ENCODE peak calls at places on chromosomes 11 and 22, in ten cellular contexts. C is GM12865; W is tibial artery; B is GM23338; M is CD8-positive, alpha-beta T cell; U is right atrium auricular region; L is cardiac muscle cell; O is lung; V is LNCaP clone FGC; R is chondrocyte. G is an unnamed sample.

GRCh38 chr11:10770626-10771254 is 19.7 kb downstream of the CTR9 start:
- DNase-seq in L (peak; percentile 80), R (no peak), O (no peak), W (peak; percentile 44), V (peak; percentile 43), U (no peak), M (no peak), B (peak; percentile 78), C (peak; percentile 43), G (no peak)

GRCh38 chr11:128860571-128861361 is 6.3 kb downstream of the KCNJ1 start:
- DNase-seq in V (no peak), M (no peak), O (no peak), C (no peak), B (no peak), W (no peak), U (no peak), L (no peak), R (no peak), G (no peak)

GRCh38 chr11:124934862-124935547 is 842 bp downstream of the HEPACAM start:
- DNase-seq in C (no peak), U (no peak), M (no peak), L (no peak), O (no peak), B (peak; percentile 21), W (no peak), R (no peak), V (no peak), G (no peak)

GRCh38 chr11:76772783-76773106 is 10.4 kb upstream of the TSKU start:
- DNase-seq in B (no peak), M (no peak), C (no peak), U (no peak), R (peak; percentile 39), O (no peak), W (no peak), L (no peak), V (no peak), G (no peak)

GRCh38 chr22:21929253-21929652 is 23.4 kb downstream of the PPM1F start:
- DNase-seq in M (no peak), C (no peak), W (no peak), L (no peak), O (no peak), V (no peak), U (no peak), B (no peak), R (no peak), G (no peak)

GRCh38 chr22:28560005-28560742 is 119.5 kb downstream of the TTC28 start:
- DNase-seq in U (no peak), O (no peak), C (no peak), M (no peak), R (no peak), B (no peak), V (no peak), W (no peak), L (no peak), G (no peak)

GRCh38 chr22:41913842-41914534 is 886 bp downstream of the SHISA8 start:
- DNase-seq in M (no peak), L (peak; percentile 48), C (no peak), R (no peak), V (no peak), U (no peak), B (peak; percentile 84), O (no peak), W (no peak), G (peak; percentile 60)

GRCh38 chr11:103731681-103732080 is 304.8 kb upstream of the DDI1 start:
- DNase-seq in W (no peak), C (no peak), O (no peak), U (no peak), V (no peak), R (no peak), L (no peak), B (no peak), M (no peak), G (no peak)

GRCh38 chr11:111833524-111833923 is 37.9 kb downstream of the ALG9 start:
- DNase-seq in L (no peak), U (no peak), W (no peak), M (no peak), C (no peak), B (peak; percentile 8), V (no peak), R (no peak), O (no peak), G (no peak)

GRCh38 chr11:86418929-86419328 is 44.2 kb downstream of the CCDC81 start:
- DNase-seq in R (no peak), O (no peak), C (peak; percentile 28), W (no peak), M (no peak), U (no peak), V (no peak), L (no peak), B (peak; percentile 43), G (no peak)

GRCh38 chr11:15941206-15941770 is 415.1 kb downstream of the SOX6 start:
- DNase-seq in U (no peak), B (peak; percentile 80), C (peak; percentile 47), V (no peak), L (peak; percentile 6), W (no peak), R (no peak), M (no peak), O (no peak), G (peak; percentile 9)

GRCh38 chr11:95487391-95487790 is 256.4 kb upstream of the SESN3 start:
- DNase-seq in L (no peak), O (no peak), C (peak; percentile 91), V (no peak), R (no peak), W (no peak), B (peak; percentile 5), U (no peak), M (no peak), G (peak; percentile 62)

GRCh38 chr11:130171534-130171933 is 12.0 kb downstream of the ST14 start:
- DNase-seq in R (no peak), C (no peak), L (no peak), M (no peak), W (no peak), O (no peak), U (no peak), B (no peak), V (no peak), G (no peak)

GRCh38 chr11:102831128-102831708 is 12.2 kb downstream of the MMP3 start:
- DNase-seq in B (peak; percentile 78), C (peak; percentile 23), M (no peak), W (no peak), O (no peak), U (no peak), R (no peak), L (peak; percentile 20), V (no peak), G (no peak)

GRCh38 chr11:14045417-14045816 is 82.9 kb downstream of the SPON1 start:
- DNase-seq in V (no peak), L (no peak), R (no peak), M (no peak), C (no peak), W (no peak), O (no peak), U (no peak), B (no peak), G (no peak)

GRCh38 chr11:14041565-14041964 is 79.0 kb downstream of the SPON1 start:
- DNase-seq in L (no peak), V (no peak), O (no peak), W (no peak), C (no peak), U (no peak), M (no peak), B (peak; percentile 2), R (no peak), G (no peak)

GRCh38 chr11:14036495-14036894 is 74.0 kb downstream of the SPON1 start:
- DNase-seq in C (no peak), B (no peak), L (no peak), O (no peak), V (no peak), M (no peak), R (no peak), U (no peak), W (no peak), G (no peak)

GRCh38 chr11:14042686-14043440 is 80.3 kb downstream of the SPON1 start:
- DNase-seq in W (no peak), U (no peak), R (no peak), L (no peak), V (no peak), M (no peak), B (no peak), C (no peak), O (no peak), G (no peak)

DNA sequence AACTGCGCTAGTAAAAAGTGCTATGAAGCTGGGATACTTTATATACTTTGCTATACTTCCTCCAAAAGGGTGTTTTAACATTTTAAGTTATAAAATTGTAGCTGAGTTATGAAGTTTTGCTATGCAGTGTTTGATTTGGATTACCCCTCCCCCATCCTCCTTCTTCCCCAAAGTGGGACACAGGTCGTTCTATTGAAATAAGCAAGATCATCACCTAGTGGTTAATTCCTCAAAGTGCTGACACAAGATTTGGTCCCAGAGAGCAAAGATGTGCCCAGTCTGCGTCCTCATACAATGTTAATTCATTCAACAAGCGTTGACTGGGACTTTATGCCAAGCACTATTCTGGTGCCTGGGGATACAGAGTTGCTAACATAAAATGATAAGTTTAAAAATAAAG is 78.5 kb downstream of the SPON1 start:
- DNase-seq in O (no peak), U (no peak), V (no peak), C (no peak), B (peak; percentile 75), M (no peak), W (no peak), L (no peak), R (no peak), G (no peak)
- TF ChIP-seq CTCF in O (no peak), U (no peak), V (peak; percentile 65), C (no peak), B (peak; percentile 70), M (no peak), W (no peak), L (peak; percentile 13), R (peak; percentile 23), G (no peak)

DNA sequence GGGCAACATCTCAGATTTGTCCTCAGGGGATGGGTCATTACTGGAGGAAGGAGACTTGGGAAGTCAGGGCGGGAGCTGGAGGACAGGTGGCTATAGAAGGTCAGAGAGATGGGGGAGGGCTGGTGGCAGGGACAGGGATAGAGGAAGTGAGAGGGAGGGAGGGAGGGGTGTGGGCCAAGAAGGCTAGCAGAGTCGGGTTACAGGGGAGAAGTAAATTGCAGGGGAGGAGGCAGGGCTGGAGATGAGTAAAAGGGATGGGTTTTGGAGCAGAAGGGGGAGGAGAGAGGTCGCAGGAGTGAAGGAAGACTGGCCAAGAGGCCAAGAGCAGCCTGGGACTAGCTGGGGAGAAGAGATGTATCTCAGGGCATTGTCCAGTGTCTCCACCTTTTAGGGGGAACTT is 33.0 kb downstream of the LRRC10B start:
- DNase-seq in L (no peak), M (no peak), C (peak; percentile 5), B (peak; percentile 80), O (no peak), R (no peak), U (no peak), V (no peak), W (no peak), G (no peak)
- TF ChIP-seq CTCF in L (no peak), M (no peak), C (no peak), B (no peak), O (no peak), R (no peak), U (no peak), V (no peak), W (no peak), G (no peak)

GRCh38 chr11:62147545-62147944 is 23.7 kb downstream of the INCENP start:
- DNase-seq in O (no peak), W (no peak), C (no peak), L (no peak), V (no peak), M (no peak), R (peak; percentile 48), U (peak; percentile 47), B (no peak), G (no peak)
- TF ChIP-seq CTCF in O (no peak), W (no peak), C (no peak), L (no peak), V (no peak), M (no peak), R (no peak), U (no peak), B (no peak), G (no peak)

GRCh38 chr11:31651822-31652221 is 142.3 kb downstream of the ELP4 start:
- DNase-seq in U (no peak), R (no peak), L (no peak), M (no peak), B (no peak), O (no peak), W (no peak), C (peak; percentile 15), V (no peak), G (no peak)
- TF ChIP-seq CTCF in U (no peak), R (no peak), L (no peak), M (no peak), B (no peak), O (no peak), W (no peak), C (no peak), V (no peak), G (no peak)

G was measured in B cell.